ENCODE peak calls at places on chromosomes 12 and 14, in five cellular contexts. A is HFF-Myc, U is Caco-2, Z is fibroblast of pulmonary artery, X is AG08396. H is an unnamed sample.

GRCh38 chr14:92511472-92512247 is 1.9 kb upstream of the RIN3 start:
- DNase-seq in Z (peak), X (peak), U (no peak), A (peak), H (no peak)

GRCh38 chr14:94485944-94486841 is 10.2 kb upstream of the SERPINA9 start:
- DNase-seq in Z (peak), A (peak), U (peak), X (peak), H (peak)

GRCh38 chr12:111557271-111558106 is 41.6 kb downstream of the ATXN2 start:
- DNase-seq in Z (peak), X (no peak), U (no peak), A (no peak), H (no peak)

GRCh38 chr12:50042693-50043092 is 14.7 kb upstream of the ASIC1 start:
- DNase-seq in U (peak), X (no peak), A (no peak), Z (no peak), H (no peak)

GRCh38 chr12:39675263-39675662 is 55.7 kb upstream of the ABCD2 start:
- DNase-seq in U (no peak), Z (no peak), A (no peak), X (no peak), H (no peak)

GRCh38 chr14:55711171-55711811 is 131.3 kb downstream of the KTN1 start:
- DNase-seq in X (peak), A (no peak), Z (peak), U (no peak), H (no peak)

GRCh38 chr14:32986791-32987545 is 48.3 kb downstream of the NPAS3 start:
- DNase-seq in A (no peak), X (peak), U (no peak), Z (peak), H (no peak)

GRCh38 chr12:12126551-12126950 is 55.8 kb downstream of the BCL2L14 start:
- DNase-seq in A (no peak), X (no peak), Z (no peak), U (no peak), H (no peak)

GRCh38 chr12:104877107-104877705 is 80.9 kb downstream of the SLC41A2 start:
- DNase-seq in U (no peak), Z (peak), X (peak), A (no peak), H (peak)

GRCh38 chr14:60724080-60724618 is at the start of gene SIX4:
- DNase-seq in X (peak), A (peak), U (peak), Z (peak), H (peak)

GRCh38 chr12:64610660-64611429 is 550 bp downstream of the RASSF3 start:
- DNase-seq in X (peak), U (peak), Z (peak), A (no peak), H (peak)

GRCh38 chr12:132801741-132802140 is 26.9 kb downstream of the GOLGA3 start:
- DNase-seq in Z (no peak), X (no peak), A (no peak), U (no peak), H (no peak)

GRCh38 chr12:52070243-52070925 is 606 bp downstream of the ATG101 start:
- DNase-seq in A (no peak), U (no peak), X (peak), Z (no peak), H (no peak)

GRCh38 chr14:71373773-71374172 is 466.5 kb downstream of the PCNX1 start:
- DNase-seq in A (no peak), Z (no peak), U (no peak), X (no peak), H (no peak)

H was measured in stimulated activated naive CD8-positive, alpha-beta T cell treated with anti-CD3 and anti-CD28 coated beads, Interleukin-15, Interleukin-2, amounts not matched to agents 100 U/mL and 50 U/mL, for 24 hours.